ENCODE peak calls at places on chromosomes 13 and 19, in four cellular contexts. Q is IMR-90, A is PC-9, S is myocyte. C is an unnamed sample.

GRCh38 chr19:51702103-51702753 is 9.1 kb downstream of the SPACA6 start:
- DNase-seq in A (no peak), Q (peak), S (no peak), C (peak)

GRCh38 chr13:112849500-112849899 is 119.5 kb upstream of the MCF2L start:
- DNase-seq in S (peak), A (no peak), Q (peak), C (no peak)

GRCh38 chr19:36605101-36605838 is at the start of gene ZNF382:
- DNase-seq in Q (peak), A (no peak), S (peak), C (peak)

GRCh38 chr13:32314968-32315254 is 252 bp downstream of the ZAR1L start:
- DNase-seq in S (peak), A (no peak), Q (peak), C (no peak)

GRCh38 chr13:80361883-80362327 is 21.0 kb upstream of the SPRY2 start:
- DNase-seq in S (peak), Q (no peak), A (no peak), C (no peak)

GRCh38 chr13:95982144-95982543 is 71.1 kb downstream of the UGGT2 start:
- DNase-seq in Q (no peak), S (no peak), A (no peak), C (peak)

GRCh38 chr19:56837892-56838679 is 2.4 kb downstream of the PEG3 start:
- DNase-seq in S (no peak), A (no peak), Q (no peak), C (no peak)

GRCh38 chr13:112767506-112768471 is 78.0 kb downstream of the ATP11A start:
- DNase-seq in S (no peak), A (no peak), Q (no peak), C (no peak)

GRCh38 chr19:47518139-47518538 is 3.3 kb upstream of the NAPA start:
- DNase-seq in S (peak), Q (no peak), A (no peak), C (no peak)

GRCh38 chr19:38310986-38311385 is 4.8 kb downstream of the YIF1B start:
- DNase-seq in A (no peak), Q (no peak), S (no peak), C (no peak)

GRCh38 chr19:670609-671075 is 5.5 kb upstream of the FSTL3 start:
- DNase-seq in A (no peak), Q (no peak), S (no peak), C (no peak)

GRCh38 chr13:42272776-42273175 is 824 bp downstream of the AKAP11 start:
- DNase-seq in Q (no peak), A (no peak), S (no peak), C (no peak)

GRCh38 chr19:15378529-15379082 is 981 bp downstream of the AKAP8 start:
- DNase-seq in A (peak), Q (peak), S (peak), C (peak)

GRCh38 chr19:18388328-18389094 is 2.6 kb downstream of the GDF15 start:
- DNase-seq in Q (no peak), S (no peak), A (peak), C (peak)

GRCh38 chr19:10288662-10289166 is 1.0 kb upstream of the ICAM5 start:
- DNase-seq in S (no peak), Q (peak), A (peak), C (no peak)

GRCh38 chr13:32426981-32427851 is 714 bp downstream of the N4BP2L1 start:
- DNase-seq in A (no peak), S (no peak), Q (peak), C (peak)